ENCODE peak calls at places on chromosomes 2 and 18, in four cellular contexts. One of them, this sample, is unnamed.

GRCh38 chr2:178761759-178762371 is 45.4 kb downstream of the TTN start:
- DNase-seq in endothelial cell of umbilical vein: peak; percentile 55
- DNase-seq in A549: peak; percentile 6
- DNase-seq in GM12878: peak; percentile 12
- DNase-seq in this sample: peak; percentile 60

GRCh38 chr2:127859712-127860085 is 1.7 kb upstream of the POLR2D start:
- DNase-seq in A549: no peak
- DNase-seq in GM12878: no peak
- DNase-seq in endothelial cell of umbilical vein: no peak
- DNase-seq in this sample: peak; percentile 23

GRCh38 chr2:223970343-223971128 is 13.3 kb downstream of the MRPL44 start:
- DNase-seq in endothelial cell of umbilical vein: peak; percentile 76
- DNase-seq in A549: no peak
- DNase-seq in GM12878: no peak
- DNase-seq in this sample: peak; percentile 74

GRCh38 chr18:46393230-46393629 is 263.8 kb downstream of the LOXHD1 start:
- DNase-seq in GM12878: no peak
- DNase-seq in endothelial cell of umbilical vein: no peak
- DNase-seq in A549: no peak
- DNase-seq in this sample: peak; percentile 21

GRCh38 chr18:44715245-44715644 is 34.6 kb downstream of the SETBP1 start:
- DNase-seq in endothelial cell of umbilical vein: no peak
- DNase-seq in A549: no peak
- DNase-seq in GM12878: no peak
- DNase-seq in this sample: no peak

GRCh38 chr2:150783015-150783414 is 295.5 kb upstream of the RND3 start:
- DNase-seq in GM12878: no peak
- DNase-seq in endothelial cell of umbilical vein: no peak
- DNase-seq in A549: no peak
- DNase-seq in this sample: no peak

GRCh38 chr2:103410221-103410620 is 648.4 kb downstream of the TMEM182 start:
- DNase-seq in GM12878: no peak
- DNase-seq in A549: no peak
- DNase-seq in endothelial cell of umbilical vein: no peak
- DNase-seq in this sample: peak; percentile 15

GRCh38 chr2:206783718-206784117 is 18.3 kb downstream of the FASTKD2 start:
- DNase-seq in A549: no peak
- DNase-seq in GM12878: no peak
- DNase-seq in endothelial cell of umbilical vein: no peak
- DNase-seq in this sample: peak; percentile 38

GRCh38 chr2:53509827-53510785 is 257.5 kb upstream of the CHAC2 start:
- DNase-seq in endothelial cell of umbilical vein: no peak
- DNase-seq in A549: no peak
- DNase-seq in GM12878: no peak
- DNase-seq in this sample: no peak

GRCh38 chr2:27992787-27993747 is 102.5 kb downstream of the BABAM2 start:
- DNase-seq in GM12878: no peak
- DNase-seq in A549: peak; percentile 68
- DNase-seq in endothelial cell of umbilical vein: peak; percentile 54
- DNase-seq in this sample: peak; percentile 79

GRCh38 chr2:155235710-155236109 is 537.2 kb downstream of the KCNJ3 start:
- DNase-seq in GM12878: no peak
- DNase-seq in endothelial cell of umbilical vein: no peak
- DNase-seq in A549: no peak
- DNase-seq in this sample: no peak

GRCh38 chr2:102313950-102314349 is 2.6 kb downstream of the IL1RL1 start:
- DNase-seq in GM12878: no peak
- DNase-seq in A549: no peak
- DNase-seq in endothelial cell of umbilical vein: no peak
- DNase-seq in this sample: no peak

GRCh38 chr2:215931256-215931903 is 82.0 kb downstream of the MREG start:
- DNase-seq in endothelial cell of umbilical vein: peak; percentile 82
- DNase-seq in A549: peak; percentile 48
- DNase-seq in GM12878: no peak
- DNase-seq in this sample: peak; percentile 79

GRCh38 chr2:211114826-211115450 is 558.5 kb downstream of the CPS1 start:
- DNase-seq in endothelial cell of umbilical vein: no peak
- DNase-seq in A549: no peak
- DNase-seq in GM12878: no peak
- DNase-seq in this sample: no peak

GRCh38 chr2:35585972-35586371 is 769.6 kb upstream of the CRIM1 start:
- DNase-seq in A549: no peak
- DNase-seq in endothelial cell of umbilical vein: no peak
- DNase-seq in GM12878: no peak
- DNase-seq in this sample: peak; percentile 15

GRCh38 chr2:35582637-35583036 is 772.9 kb upstream of the CRIM1 start:
- DNase-seq in A549: no peak
- DNase-seq in GM12878: no peak
- DNase-seq in endothelial cell of umbilical vein: no peak
- DNase-seq in this sample: no peak

GRCh38 chr2:35580951-35581350 is 774.6 kb upstream of the CRIM1 start:
- DNase-seq in GM12878: no peak
- DNase-seq in endothelial cell of umbilical vein: no peak
- DNase-seq in A549: no peak
- DNase-seq in this sample: no peak
- TF ChIP-seq POLR2A in GM12878: no peak
- TF ChIP-seq POLR2A in endothelial cell of umbilical vein: no peak
- TF ChIP-seq POLR2A in A549: no peak
- TF ChIP-seq POLR2A in this sample: no peak

DNA sequence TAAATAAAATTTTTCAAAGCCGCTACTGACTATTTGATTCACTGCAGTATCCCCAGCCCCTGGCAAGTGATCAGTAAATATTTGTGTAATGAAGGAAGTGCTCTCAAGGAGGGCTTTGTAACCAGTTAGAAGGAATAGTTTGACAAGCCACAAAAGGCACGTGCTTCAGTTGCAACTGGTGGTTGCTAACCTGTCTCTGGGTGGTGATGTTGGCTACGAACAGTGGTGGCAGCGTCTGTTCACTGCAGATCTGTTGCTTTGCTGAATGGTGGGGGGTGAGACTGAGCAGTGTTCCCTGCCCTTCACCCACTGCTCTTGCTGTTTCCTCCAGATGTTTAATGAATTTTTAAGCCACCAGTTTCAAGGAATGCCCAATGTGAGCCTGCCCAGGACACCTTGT is 73.9 kb upstream of the SIX2 start:
- DNase-seq in A549: no peak
- DNase-seq in GM12878: no peak
- DNase-seq in endothelial cell of umbilical vein: no peak
- DNase-seq in this sample: peak; percentile 41
- TF ChIP-seq MYC in A549: no peak
- TF ChIP-seq MYC in GM12878: no peak
- TF ChIP-seq MYC in endothelial cell of umbilical vein: no peak
- TF ChIP-seq MYC in this sample: peak; percentile 80

GRCh38 chr2:240567137-240567871 is 980 bp upstream of the RNPEPL1 start:
- DNase-seq in GM12878: no peak
- DNase-seq in A549: no peak
- DNase-seq in endothelial cell of umbilical vein: peak; percentile 16
- DNase-seq in this sample: peak; percentile 46

GRCh38 chr2:240564191-240564570 is 4.0 kb downstream of the DUSP28 start:
- DNase-seq in A549: no peak
- DNase-seq in GM12878: no peak
- DNase-seq in endothelial cell of umbilical vein: no peak
- DNase-seq in this sample: no peak

GRCh38 chr2:240566203-240567136 is 1.8 kb upstream of the RNPEPL1 start:
- DNase-seq in A549: no peak
- DNase-seq in GM12878: peak; percentile 57
- DNase-seq in endothelial cell of umbilical vein: peak; percentile 79
- DNase-seq in this sample: peak; percentile 93

GRCh38 chr2:240564571-240565266 is 3.6 kb upstream of the RNPEPL1 start:
- DNase-seq in A549: no peak
- DNase-seq in GM12878: no peak
- DNase-seq in endothelial cell of umbilical vein: no peak
- DNase-seq in this sample: no peak

GRCh38 chr2:240565267-240566202 is 2.7 kb upstream of the RNPEPL1 start:
- DNase-seq in GM12878: peak; percentile 63
- DNase-seq in A549: peak; percentile 60
- DNase-seq in endothelial cell of umbilical vein: peak; percentile 78
- DNase-seq in this sample: peak; percentile 97
- TF ChIP-seq POLR2A in GM12878: no peak
- TF ChIP-seq POLR2A in A549: peak; percentile 54
- TF ChIP-seq POLR2A in endothelial cell of umbilical vein: no peak
- TF ChIP-seq POLR2A in this sample: no peak

GRCh38 chr2:65553504-65554074 is 121.2 kb upstream of the SPRED2 start:
- DNase-seq in A549: no peak
- DNase-seq in endothelial cell of umbilical vein: no peak
- DNase-seq in GM12878: no peak
- DNase-seq in this sample: no peak

GRCh38 chr2:65551528-65551927 is 119.1 kb upstream of the SPRED2 start:
- DNase-seq in GM12878: no peak
- DNase-seq in endothelial cell of umbilical vein: no peak
- DNase-seq in A549: no peak
- DNase-seq in this sample: no peak

GRCh38 chr2:65558748-65559147 is 126.3 kb upstream of the SPRED2 start:
- DNase-seq in GM12878: no peak
- DNase-seq in endothelial cell of umbilical vein: no peak
- DNase-seq in A549: no peak
- DNase-seq in this sample: no peak

GRCh38 chr2:65557616-65558573 is 125.5 kb upstream of the SPRED2 start:
- DNase-seq in endothelial cell of umbilical vein: no peak
- DNase-seq in GM12878: no peak
- DNase-seq in A549: no peak
- DNase-seq in this sample: no peak

DNA sequence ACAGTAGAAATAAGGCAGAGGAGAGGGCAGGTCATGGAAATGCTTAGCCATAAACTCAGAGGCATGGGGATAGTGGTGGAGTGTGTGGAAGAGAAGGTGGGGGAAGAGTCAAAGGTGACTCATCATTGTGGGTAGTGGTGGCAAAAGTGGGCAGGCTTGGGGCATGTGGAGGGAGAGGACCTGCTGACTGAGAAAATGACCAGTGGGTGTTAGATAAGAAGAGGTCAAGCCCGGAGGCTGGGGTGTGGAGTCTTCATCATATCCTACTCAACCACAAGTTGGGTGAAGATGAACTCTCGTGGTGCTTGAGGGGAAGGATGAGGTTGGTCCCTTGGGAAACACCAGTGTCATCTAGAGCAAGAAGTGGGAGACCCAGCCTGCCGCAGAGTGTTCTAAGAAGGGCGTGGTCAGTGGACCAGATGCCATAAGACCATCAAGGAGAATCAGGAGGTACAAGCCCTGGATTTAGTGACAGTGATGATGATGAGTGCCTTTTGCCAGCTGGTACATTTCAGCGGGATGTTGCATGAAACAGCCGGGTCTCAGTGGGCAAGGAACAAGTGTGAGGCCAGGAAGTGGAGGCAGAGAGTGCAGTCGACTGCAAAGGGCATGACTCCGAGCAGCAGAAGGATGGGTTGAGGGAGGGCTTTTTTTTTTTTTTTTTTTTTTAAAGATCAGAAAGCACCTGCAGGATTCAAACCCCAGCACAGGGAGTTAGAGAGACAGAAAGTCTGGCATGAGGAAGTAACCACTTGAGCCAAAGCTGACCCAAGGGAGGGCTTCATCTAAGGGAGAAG is 122.6 kb upstream of the SPRED2 start:
- DNase-seq in A549: no peak
- DNase-seq in endothelial cell of umbilical vein: no peak
- DNase-seq in GM12878: peak; percentile 42
- DNase-seq in this sample: peak; percentile 86
- TF ChIP-seq MYC in A549: no peak
- TF ChIP-seq MYC in endothelial cell of umbilical vein: no peak
- TF ChIP-seq MYC in GM12878: no peak
- TF ChIP-seq MYC in this sample: no peak

This sample was measured in NB4.